ENCODE peak calls at places on chromosomes 11 and 22, in seven cellular contexts. N is Kasumi-1; Y is stimulated activated CD4-positive, alpha-beta T cell treated with anti-CD3 and anti-CD28 coated beads, Interleukin-1b, Interleukin-23, amount 100 ng/mL, for 4 hours; L is HCT116; Q is WERI-Rb-1; M is pons; O is HuH-7.5. W is an unnamed sample.

GRCh38 chr11:123674297-123674696 is 19.9 kb upstream of the SCN3B start:
- DNase-seq in N (no peak), Y (no peak), L (no peak), Q (no peak), M (no peak), O (no peak), W (no peak)

GRCh38 chr11:69144719-69145365 is 10.9 kb upstream of the SMIM38 start:
- DNase-seq in N (no peak), Y (no peak), L (no peak), Q (no peak), M (no peak), O (no peak), W (no peak)

GRCh38 chr11:77634724-77635123 is 2.9 kb downstream of the CLNS1A start:
- DNase-seq in N (peak; percentile 76), Y (no peak), L (no peak), Q (no peak), M (no peak), O (no peak), W (no peak)

GRCh38 chr11:87879118-87879517 is 296.1 kb downstream of the RAB38 start:
- DNase-seq in N (no peak), Y (no peak), L (no peak), Q (no peak), M (no peak), O (no peak), W (no peak)

GRCh38 chr11:62615521-62615920 is 2.5 kb downstream of the ROM1 start:
- DNase-seq in N (no peak), Y (no peak), L (no peak), Q (no peak), M (no peak), O (no peak), W (no peak)

GRCh38 chr11:78044706-78045105 is 19.0 kb upstream of the THRSP start:
- DNase-seq in N (no peak), Y (no peak), L (no peak), Q (no peak), M (no peak), O (no peak), W (no peak)

GRCh38 chr22:26643368-26644100 is 13.9 kb upstream of the MIAT start:
- DNase-seq in N (no peak), Y (no peak), L (no peak), Q (no peak), M (no peak), O (no peak), W (no peak)

GRCh38 chr22:23769321-23769965 is 1.7 kb upstream of the CHCHD10 start:
- DNase-seq in N (no peak), Y (no peak), L (no peak), Q (no peak), M (no peak), O (no peak), W (no peak)

GRCh38 chr11:69545976-69546617 is 64.6 kb downstream of the LINC01488 start:
- DNase-seq in N (no peak), Y (no peak), L (no peak), Q (no peak), M (no peak), O (no peak), W (no peak)

GRCh38 chr22:47367107-47367690 is 604.7 kb downstream of the TBC1D22A start:
- DNase-seq in N (no peak), Y (no peak), L (no peak), Q (peak; percentile 2), M (no peak), O (no peak), W (no peak)

GRCh38 chr11:22920939-22921565 is 60.8 kb upstream of the CCDC179 start:
- DNase-seq in N (peak; percentile 74), Y (no peak), L (no peak), Q (peak; percentile 42), M (peak; percentile 63), O (peak; percentile 18), W (peak; percentile 20)

GRCh38 chr11:123505546-123506299 is 75.7 kb downstream of the GRAMD1B start:
- DNase-seq in N (no peak), Y (no peak), L (no peak), Q (peak; percentile 94), M (peak; percentile 29), O (no peak), W (no peak)

W was measured in dermis microvascular lymphatic vessel endothelial cell.